ENCODE peak calls at places on chromosomes 4 and X, in ten cellular contexts. One of them, this sample, is unnamed.

GRCh38 chrX:42189601-42190000 is 266.2 kb upstream of the CASK start:
- DNase-seq in Caco-2: no peak
- DNase-seq in memory B cell: no peak
- DNase-seq in bronchial epithelial cell: no peak
- DNase-seq in tibial artery: no peak
- DNase-seq in tibial nerve: no peak
- DNase-seq in NCI-H1436: no peak
- DNase-seq in CD8-positive, alpha-beta T cell: no peak
- DNase-seq in H9: no peak
- DNase-seq in substantia nigra: no peak
- DNase-seq in this sample: no peak

GRCh38 chr4:71300964-71301363 is 37.9 kb upstream of the SLC4A4 start:
- DNase-seq in Caco-2: no peak
- DNase-seq in memory B cell: no peak
- DNase-seq in bronchial epithelial cell: no peak
- DNase-seq in tibial artery: no peak
- DNase-seq in tibial nerve: no peak
- DNase-seq in NCI-H1436: no peak
- DNase-seq in CD8-positive, alpha-beta T cell: no peak
- DNase-seq in H9: no peak
- DNase-seq in substantia nigra: no peak
- DNase-seq in this sample: no peak

GRCh38 chr4:176565044-176565443 is 227.7 kb downstream of the VEGFC start:
- DNase-seq in Caco-2: no peak
- DNase-seq in memory B cell: no peak
- DNase-seq in bronchial epithelial cell: no peak
- DNase-seq in tibial artery: no peak
- DNase-seq in tibial nerve: no peak
- DNase-seq in NCI-H1436: no peak
- DNase-seq in CD8-positive, alpha-beta T cell: no peak
- DNase-seq in H9: no peak
- DNase-seq in substantia nigra: no peak
- DNase-seq in this sample: no peak

GRCh38 chr4:107497054-107497453 is 223.0 kb downstream of the PAPSS1 start:
- DNase-seq in Caco-2: no peak
- DNase-seq in memory B cell: no peak
- DNase-seq in bronchial epithelial cell: no peak
- DNase-seq in tibial artery: no peak
- DNase-seq in tibial nerve: no peak
- DNase-seq in NCI-H1436: no peak
- DNase-seq in CD8-positive, alpha-beta T cell: no peak
- DNase-seq in H9: no peak
- DNase-seq in substantia nigra: no peak
- DNase-seq in this sample: no peak

GRCh38 chr4:20338841-20339240 is 87.1 kb downstream of the SLIT2 start:
- DNase-seq in Caco-2: no peak
- DNase-seq in memory B cell: no peak
- DNase-seq in bronchial epithelial cell: no peak
- DNase-seq in tibial artery: no peak
- DNase-seq in tibial nerve: no peak
- DNase-seq in NCI-H1436: no peak
- DNase-seq in CD8-positive, alpha-beta T cell: no peak
- DNase-seq in H9: no peak
- DNase-seq in substantia nigra: no peak
- DNase-seq in this sample: no peak

GRCh38 chr4:11587797-11588196 is 159.1 kb upstream of the HS3ST1 start:
- DNase-seq in Caco-2: no peak
- DNase-seq in memory B cell: no peak
- DNase-seq in bronchial epithelial cell: no peak
- DNase-seq in tibial artery: no peak
- DNase-seq in tibial nerve: no peak
- DNase-seq in NCI-H1436: no peak
- DNase-seq in CD8-positive, alpha-beta T cell: no peak
- DNase-seq in H9: no peak
- DNase-seq in substantia nigra: no peak
- DNase-seq in this sample: no peak

GRCh38 chr4:85776579-85776978 is 301.6 kb downstream of the ARHGAP24 start:
- DNase-seq in Caco-2: no peak
- DNase-seq in memory B cell: no peak
- DNase-seq in bronchial epithelial cell: peak; percentile 95
- DNase-seq in tibial artery: no peak
- DNase-seq in tibial nerve: no peak
- DNase-seq in NCI-H1436: no peak
- DNase-seq in CD8-positive, alpha-beta T cell: no peak
- DNase-seq in H9: no peak
- DNase-seq in substantia nigra: no peak
- DNase-seq in this sample: no peak

GRCh38 chrX:17591741-17592110 is 145.6 kb upstream of the SCML1 start:
- DNase-seq in Caco-2: no peak
- DNase-seq in memory B cell: no peak
- DNase-seq in bronchial epithelial cell: peak; percentile 55
- DNase-seq in tibial artery: peak; percentile 22
- DNase-seq in tibial nerve: no peak
- DNase-seq in NCI-H1436: no peak
- DNase-seq in CD8-positive, alpha-beta T cell: no peak
- DNase-seq in H9: no peak
- DNase-seq in substantia nigra: no peak
- DNase-seq in this sample: no peak

GRCh38 chr4:137543198-137543597 is 10.9 kb upstream of the PCDH18 start:
- DNase-seq in Caco-2: no peak
- DNase-seq in memory B cell: no peak
- DNase-seq in bronchial epithelial cell: no peak
- DNase-seq in tibial artery: no peak
- DNase-seq in tibial nerve: no peak
- DNase-seq in NCI-H1436: no peak
- DNase-seq in CD8-positive, alpha-beta T cell: no peak
- DNase-seq in H9: peak; percentile 87
- DNase-seq in substantia nigra: no peak
- DNase-seq in this sample: no peak

GRCh38 chrX:72475952-72476668 is 96.5 kb downstream of the HDAC8 start:
- DNase-seq in Caco-2: no peak
- DNase-seq in memory B cell: no peak
- DNase-seq in bronchial epithelial cell: peak; percentile 10
- DNase-seq in tibial artery: no peak
- DNase-seq in tibial nerve: no peak
- DNase-seq in NCI-H1436: no peak
- DNase-seq in CD8-positive, alpha-beta T cell: no peak
- DNase-seq in H9: no peak
- DNase-seq in substantia nigra: no peak
- DNase-seq in this sample: no peak

GRCh38 chr4:39237179-39237578 is 54.9 kb downstream of the WDR19 start:
- DNase-seq in Caco-2: peak; percentile 2
- DNase-seq in memory B cell: no peak
- DNase-seq in bronchial epithelial cell: no peak
- DNase-seq in tibial artery: no peak
- DNase-seq in tibial nerve: no peak
- DNase-seq in NCI-H1436: no peak
- DNase-seq in CD8-positive, alpha-beta T cell: no peak
- DNase-seq in H9: no peak
- DNase-seq in substantia nigra: no peak
- DNase-seq in this sample: no peak

GRCh38 chrX:110383414-110383813 is 24.8 kb downstream of the RTL9 start:
- DNase-seq in Caco-2: peak; percentile 20
- DNase-seq in memory B cell: no peak
- DNase-seq in bronchial epithelial cell: no peak
- DNase-seq in tibial artery: no peak
- DNase-seq in tibial nerve: no peak
- DNase-seq in NCI-H1436: no peak
- DNase-seq in CD8-positive, alpha-beta T cell: no peak
- DNase-seq in H9: no peak
- DNase-seq in substantia nigra: no peak
- DNase-seq in this sample: no peak

GRCh38 chr4:25345880-25346279 is 31.2 kb upstream of the ANAPC4 start:
- DNase-seq in Caco-2: no peak
- DNase-seq in memory B cell: no peak
- DNase-seq in bronchial epithelial cell: no peak
- DNase-seq in tibial artery: no peak
- DNase-seq in tibial nerve: no peak
- DNase-seq in NCI-H1436: no peak
- DNase-seq in CD8-positive, alpha-beta T cell: no peak
- DNase-seq in H9: no peak
- DNase-seq in substantia nigra: no peak
- DNase-seq in this sample: no peak

GRCh38 chr4:37245391-37245954 is 930 bp downstream of the NWD2 start:
- DNase-seq in Caco-2: no peak
- DNase-seq in memory B cell: no peak
- DNase-seq in bronchial epithelial cell: no peak
- DNase-seq in tibial artery: no peak
- DNase-seq in tibial nerve: no peak
- DNase-seq in NCI-H1436: no peak
- DNase-seq in CD8-positive, alpha-beta T cell: no peak
- DNase-seq in H9: peak; percentile 44
- DNase-seq in substantia nigra: no peak
- DNase-seq in this sample: no peak

This sample was measured in heart right ventricle.